ENCODE peak calls at places on chromosomes 3 and 15, in ten cellular contexts. C is activated effector memory CD4-positive, alpha-beta T cell treated with Interleukin-2 at 50 U/mL for 16 hours; R is foreskin fibroblast; J is NT2/D1; I is fibroblast of the aortic adventitia; E is posterior vena cava; M is NCI-H460; D is NCI-H2029; L is mucosa of gallbladder; P is colonic mucosa. F is an unnamed sample.

GRCh38 chr3:64417816-64418215 is 192.6 kb upstream of the PRICKLE2 start:
- DNase-seq in C (no peak), R (peak; percentile 45), J (peak; percentile 52), I (peak; percentile 20), E (no peak), M (no peak), D (no peak), L (no peak), P (no peak), F (no peak)

GRCh38 chr3:24854748-24855147 is 360.1 kb upstream of the THRB start:
- DNase-seq in C (no peak), R (no peak), J (no peak), I (no peak), E (no peak), M (no peak), D (no peak), L (no peak), P (no peak), F (no peak)

GRCh38 chr3:146200461-146201220 is 39.7 kb upstream of the PLOD2 start:
- DNase-seq in C (no peak), R (peak; percentile 69), J (no peak), I (no peak), E (no peak), M (no peak), D (no peak), L (no peak), P (no peak), F (no peak)

GRCh38 chr15:40306908-40307307 is 827 bp downstream of the PLCB2 start:
- DNase-seq in C (no peak), R (no peak), J (no peak), I (no peak), E (peak; percentile 74), M (no peak), D (no peak), L (no peak), P (no peak), F (no peak)

GRCh38 chr3:106276755-106277612 is 408.2 kb upstream of the CBLB start:
- DNase-seq in C (no peak), R (no peak), J (no peak), I (no peak), E (no peak), M (no peak), D (no peak), L (no peak), P (no peak), F (no peak)

GRCh38 chr3:197802505-197803459 is 11.7 kb downstream of the LRCH3 start:
- DNase-seq in C (no peak), R (no peak), J (no peak), I (no peak), E (no peak), M (no peak), D (no peak), L (no peak), P (no peak), F (no peak)

GRCh38 chr3:47376393-47376792 is 4.4 kb upstream of the PTPN23 start:
- DNase-seq in C (no peak), R (no peak), J (no peak), I (no peak), E (no peak), M (no peak), D (no peak), L (no peak), P (no peak), F (no peak)

GRCh38 chr3:125107861-125108567 is 52.2 kb upstream of the HEG1 start:
- DNase-seq in C (no peak), R (peak; percentile 86), J (no peak), I (peak; percentile 96), E (no peak), M (peak; percentile 71), D (no peak), L (no peak), P (no peak), F (no peak)

GRCh38 chr15:100812802-100813201 is 66.8 kb upstream of the ALDH1A3 start:
- DNase-seq in C (no peak), R (no peak), J (no peak), I (no peak), E (no peak), M (no peak), D (no peak), L (no peak), P (no peak), F (no peak)

GRCh38 chr3:40116478-40117162 is 192.9 kb upstream of the EIF1B start:
- DNase-seq in C (no peak), R (peak; percentile 86), J (no peak), I (peak; percentile 78), E (no peak), M (peak; percentile 86), D (no peak), L (no peak), P (no peak), F (no peak)

GRCh38 chr15:98813956-98814355 is 165.6 kb downstream of the IGF1R start:
- DNase-seq in C (no peak), R (peak; percentile 70), J (no peak), I (no peak), E (no peak), M (no peak), D (no peak), L (no peak), P (no peak), F (no peak)

GRCh38 chr15:45702041-45702440 is 67.2 kb downstream of the SQOR start:
- DNase-seq in C (no peak), R (no peak), J (no peak), I (no peak), E (no peak), M (no peak), D (no peak), L (no peak), P (no peak), F (no peak)

GRCh38 chr15:90192961-90193786 is 8.0 kb upstream of the SEMA4B start:
- DNase-seq in C (no peak), R (no peak), J (no peak), I (no peak), E (no peak), M (no peak), D (no peak), L (no peak), P (no peak), F (no peak)

GRCh38 chr3:194280777-194281176 is 70.4 kb downstream of the CPN2 start:
- DNase-seq in C (no peak), R (no peak), J (no peak), I (no peak), E (no peak), M (no peak), D (no peak), L (no peak), P (no peak), F (no peak)